ENCODE peak calls at places on chromosomes 1 and 21, in six cellular contexts. N is IMR-90, K is prostate gland, Y is body of pancreas, F is esophagus muscularis mucosa, T is ovary. V is an unnamed sample.
A peak's percentile ranks its signal among the peaks of the same experiment; 100 is the strongest.

GRCh38 chr1:183723571-183723970 is 70.5 kb upstream of the APOBEC4 start:
- DNase-seq in N (no peak), K (no peak), Y (no peak), F (no peak), T (no peak), V (no peak)

GRCh38 chr1:98104285-98104684 is 183.5 kb upstream of the DPYD start:
- DNase-seq in N (peak; percentile 87), K (no peak), Y (no peak), F (no peak), T (no peak), V (no peak)

GRCh38 chr1:221672160-221672762 is 69.6 kb downstream of the DUSP10 start:
- DNase-seq in N (peak; percentile 86), K (no peak), Y (no peak), F (no peak), T (no peak), V (no peak)

GRCh38 chr1:32898958-32899357 is 2.2 kb downstream of the TMEM54 start:
- DNase-seq in N (no peak), K (no peak), Y (no peak), F (no peak), T (no peak), V (no peak)

GRCh38 chr1:121443131-121443530 is 258.4 kb downstream of the SRGAP2C start:
- DNase-seq in N (peak; percentile 7), K (no peak), Y (no peak), F (no peak), T (no peak), V (no peak)

GRCh38 chr1:228378453-228379164 is 28.0 kb downstream of the TRIM11 start:
- DNase-seq in N (peak; percentile 69), K (no peak), Y (peak; percentile 62), F (no peak), T (peak; percentile 82), V (peak; percentile 94)

GRCh38 chr21:33059319-33059894 is 10.5 kb upstream of the OLIG1 start:
- DNase-seq in N (no peak), K (no peak), Y (no peak), F (no peak), T (no peak), V (peak; percentile 63)

GRCh38 chr1:200376521-200376920 is 33.3 kb downstream of the ZNF281 start:
- DNase-seq in N (no peak), K (no peak), Y (no peak), F (no peak), T (no peak), V (no peak)

GRCh38 chr1:112465122-112465521 is 43.6 kb upstream of the WNT2B start:
- DNase-seq in N (peak; percentile 64), K (no peak), Y (no peak), F (no peak), T (no peak), V (no peak)

GRCh38 chr21:15809818-15810217 is 80.0 kb downstream of the USP25 start:
- DNase-seq in N (peak; percentile 78), K (no peak), Y (no peak), F (no peak), T (no peak), V (no peak)

GRCh38 chr1:204711947-204712701 is 26.6 kb upstream of the LRRN2 start:
- DNase-seq in N (no peak), K (no peak), Y (no peak), F (no peak), T (no peak), V (peak; percentile 66)

GRCh38 chr1:21184266-21184665 is 7.6 kb upstream of the EIF4G3 start:
- DNase-seq in N (no peak), K (no peak), Y (no peak), F (no peak), T (no peak), V (no peak)

GRCh38 chr1:54965624-54966340 is 14.6 kb upstream of the TMEM61 start:
- DNase-seq in N (peak; percentile 45), K (no peak), Y (peak; percentile 41), F (no peak), T (no peak), V (no peak)

GRCh38 chr1:98427664-98428063 is 233.9 kb upstream of the SNX7 start:
- DNase-seq in N (no peak), K (no peak), Y (no peak), F (no peak), T (no peak), V (no peak)

GRCh38 chr1:186212574-186213224 is 162.4 kb downstream of the TPR start:
- DNase-seq in N (peak; percentile 97), K (peak; percentile 32), Y (peak; percentile 41), F (no peak), T (peak; percentile 11), V (no peak)

GRCh38 chr1:98102369-98103030 is 181.7 kb upstream of the DPYD start:
- DNase-seq in N (peak; percentile 43), K (no peak), Y (no peak), F (no peak), T (no peak), V (no peak)

GRCh38 chr21:43786423-43787179 is 2.8 kb upstream of the RRP1 start:
- DNase-seq in N (no peak), K (no peak), Y (no peak), F (no peak), T (no peak), V (no peak)

GRCh38 chr1:100463809-100464424 is 74.0 kb upstream of the GPR88 start:
- DNase-seq in N (peak; percentile 64), K (peak; percentile 42), Y (peak; percentile 40), F (no peak), T (peak; percentile 54), V (no peak)

GRCh38 chr1:97340951-97341350 is 579.9 kb downstream of the DPYD start:
- DNase-seq in N (peak; percentile 84), K (no peak), Y (no peak), F (no peak), T (no peak), V (no peak)

GRCh38 chr1:106037526-106037925 is 1018.9 kb upstream of the PRMT6 start:
- DNase-seq in N (no peak), K (no peak), Y (no peak), F (no peak), T (no peak), V (no peak)

GRCh38 chr21:37128069-37128468 is 55.0 kb downstream of the TTC3 start:
- DNase-seq in N (no peak), K (peak; percentile 56), Y (no peak), F (no peak), T (no peak), V (no peak)

GRCh38 chr1:175072131-175072941 is 4.7 kb downstream of the TNN start:
- DNase-seq in N (peak; percentile 74), K (no peak), Y (no peak), F (peak; percentile 92), T (no peak), V (no peak)

GRCh38 chr1:23867953-23868847 is at the start of gene FUCA1:
- DNase-seq in N (peak; percentile 77), K (peak; percentile 95), Y (peak; percentile 95), F (peak; percentile 98), T (peak; percentile 93), V (peak; percentile 96)
- TF ChIP-seq POLR2A in N (no peak), K (peak; percentile 96), Y (peak; percentile 80), F (peak; percentile 66), T (peak; percentile 54), V (peak; percentile 92)

GRCh38 chr21:45819478-45820170 is 161.9 kb upstream of the COL6A1 start:
- DNase-seq in N (no peak), K (no peak), Y (no peak), F (peak; percentile 68), T (no peak), V (no peak)
- H3K27ac ChIP-seq in N (peak overlapping the region; percentile 20), K (no peak overlapping the region), Y (no peak overlapping the region), F (no peak overlapping the region), T (no peak overlapping the region), V (no peak overlapping the region)

DNA sequence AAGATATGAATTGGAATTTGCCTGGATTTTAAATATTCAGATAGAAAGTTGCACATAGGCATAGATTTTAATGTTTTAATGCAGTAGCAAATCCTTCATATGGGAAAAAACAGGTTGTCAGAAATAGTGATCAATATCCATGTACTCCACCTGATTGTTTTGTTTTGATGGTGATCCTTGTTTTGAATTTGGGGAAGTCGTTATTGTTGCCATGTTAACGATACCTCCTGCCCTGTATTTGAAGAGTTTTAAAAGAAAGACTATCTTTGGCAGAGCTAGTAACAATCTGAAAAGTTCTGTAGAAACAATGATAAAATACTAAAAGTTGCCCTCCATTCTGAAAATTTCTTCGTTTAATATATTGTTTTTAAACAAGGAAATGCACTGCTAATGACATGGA is 1.1 kb downstream of the CEP350 start:
- DNase-seq in N (no peak), K (no peak), Y (no peak), F (no peak), T (no peak), V (no peak)
- TF ChIP-seq POLR2A in N (no peak), K (no peak), Y (no peak), F (no peak), T (no peak), V (no peak)

GRCh38 chr1:171221665-171222591 is 26.4 kb upstream of the FMO1 start:
- DNase-seq in N (peak; percentile 22), K (no peak), Y (no peak), F (no peak), T (peak; percentile 34), V (no peak)
- H3K27ac ChIP-seq in N (peak overlapping the region; percentile 100), K (peak overlapping the region; percentile 6), Y (peak overlapping the region; percentile 18), F (peak overlapping the region; percentile 51), T (no peak overlapping the region), V (peak overlapping the region; percentile 39)

GRCh38 chr1:66217561-66217960 is 316.4 kb upstream of the SGIP1 start:
- DNase-seq in N (no peak), K (no peak), Y (no peak), F (no peak), T (no peak), V (no peak)
- TF ChIP-seq POLR2A in N (no peak), K (no peak), Y (no peak), F (no peak), T (no peak), V (no peak)